ENCODE peak calls at places on chromosomes 16 and 17, in four cellular contexts. D is K562, V is GM12878, U is HepG2. C is an unnamed sample.

GRCh38 chr17:2963332-2964027 is 99.9 kb downstream of the OR1D5 start:
- DNase-seq in D (no peak), V (no peak), U (no peak), C (no peak)

GRCh38 chr17:68861602-68862001 is 93.6 kb downstream of the ABCA8 start:
- DNase-seq in D (no peak), V (no peak), U (no peak), C (no peak)

GRCh38 chr17:14304876-14305636 is 4.2 kb downstream of the HS3ST3B1 start:
- DNase-seq in D (no peak), V (no peak), U (peak), C (no peak)

GRCh38 chr17:66932295-66932694 is 32.2 kb upstream of the CACNG4 start:
- DNase-seq in D (no peak), V (no peak), U (no peak), C (no peak)

GRCh38 chr17:7312432-7313027 is 2.6 kb downstream of the GPS2 start:
- DNase-seq in D (no peak), V (no peak), U (no peak), C (no peak)

GRCh38 chr16:10839271-10839661 is 20.7 kb upstream of the TVP23A start:
- DNase-seq in D (no peak), V (no peak), U (no peak), C (no peak)

GRCh38 chr16:9258423-9259051 is 167.1 kb downstream of the HAPSTR1 start:
- DNase-seq in D (peak), V (no peak), U (peak), C (peak)

GRCh38 chr16:1158456-1159324 is 5.8 kb downstream of the CACNA1H start:
- DNase-seq in D (peak), V (no peak), U (peak), C (no peak)

GRCh38 chr17:72489273-72489641 is 368.4 kb downstream of the SOX9 start:
- DNase-seq in D (no peak), V (no peak), U (peak), C (no peak)

DNA sequence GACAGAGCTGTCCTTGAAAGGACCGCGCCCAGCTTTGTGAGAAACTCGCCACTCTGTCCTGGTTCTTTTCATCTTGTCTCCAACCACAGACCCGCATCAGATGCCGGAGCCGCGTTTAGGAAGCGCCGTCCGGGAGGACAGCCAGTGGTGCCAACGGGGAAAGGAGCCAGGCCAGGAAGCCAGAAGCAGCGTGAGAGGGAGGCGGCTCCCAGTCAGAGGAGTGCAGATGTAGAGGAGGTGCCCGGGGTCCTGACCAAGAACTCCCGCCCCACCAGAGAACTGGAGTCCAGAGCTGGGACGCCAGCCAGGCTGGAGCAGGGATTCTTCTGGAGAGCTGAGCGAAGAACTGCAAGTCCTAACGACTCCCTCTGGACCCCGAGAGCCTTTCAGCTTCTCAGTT is 49.3 kb upstream of the TNRC6C start:
- DNase-seq in D (no peak), V (no peak), U (no peak), C (no peak)
- TF ChIP-seq SP1 in D (no peak), V (no peak), U (no peak), C (no peak)

DNA sequence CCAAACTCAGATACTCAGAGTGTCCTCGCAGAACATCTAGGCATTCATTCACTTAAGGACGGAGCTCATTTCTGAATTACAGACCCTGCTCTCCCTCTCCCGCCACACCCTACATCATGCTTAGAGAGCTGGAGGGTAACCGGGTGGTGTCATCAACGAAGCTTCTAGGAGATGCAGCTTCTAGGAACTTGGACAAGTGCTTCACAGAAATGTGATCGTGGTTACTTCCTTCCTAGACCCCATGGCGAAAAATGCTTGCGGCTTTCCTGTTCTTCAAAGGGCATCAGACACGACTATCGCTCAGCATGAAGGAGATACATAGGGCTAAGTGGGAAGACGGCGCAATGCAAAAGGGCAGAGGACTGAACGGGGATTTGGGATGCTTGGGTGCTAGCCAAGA is 126.8 kb downstream of the ZFHX3 start:
- DNase-seq in D (no peak), V (no peak), U (no peak), C (no peak)
- TF ChIP-seq TARDBP in D (no peak), V (no peak), U (no peak), C (no peak)

GRCh38 chr16:56270828-56271227 is 79.5 kb downstream of the GNAO1 start:
- DNase-seq in D (no peak), V (no peak), U (no peak), C (no peak)

GRCh38 chr16:56267888-56268287 is 76.6 kb downstream of the GNAO1 start:
- DNase-seq in D (no peak), V (no peak), U (no peak), C (no peak)

GRCh38 chr16:56268799-56269198 is 77.5 kb downstream of the GNAO1 start:
- DNase-seq in D (no peak), V (no peak), U (no peak), C (no peak)

GRCh38 chr16:56269276-56269675 is 78.0 kb downstream of the GNAO1 start:
- DNase-seq in D (no peak), V (no peak), U (no peak), C (no peak)

GRCh38 chr16:56269824-56270684 is 78.8 kb downstream of the GNAO1 start:
- DNase-seq in D (no peak), V (no peak), U (peak), C (no peak)
- TF ChIP-seq SP1 in D (no peak), V (no peak), U (no peak), C (no peak)

GRCh38 chr16:82134884-82135283 is 35.1 kb downstream of the MPHOSPH6 start:
- DNase-seq in D (no peak), V (no peak), U (no peak), C (no peak)
- TF ChIP-seq TARDBP in D (no peak), V (no peak), U (no peak), C (no peak)

GRCh38 chr17:10629706-10630105 is 27.4 kb downstream of the MYH3 start:
- DNase-seq in D (no peak), V (no peak), U (no peak), C (no peak)

GRCh38 chr17:10628756-10629155 is 28.4 kb downstream of the MYH3 start:
- DNase-seq in D (peak), V (no peak), U (no peak), C (peak)

GRCh38 chr17:10633738-10634379 is 23.2 kb downstream of the MYH3 start:
- DNase-seq in D (no peak), V (peak), U (no peak), C (no peak)

GRCh38 chr17:10631701-10632100 is 25.4 kb downstream of the MYH3 start:
- DNase-seq in D (no peak), V (no peak), U (no peak), C (no peak)

DNA sequence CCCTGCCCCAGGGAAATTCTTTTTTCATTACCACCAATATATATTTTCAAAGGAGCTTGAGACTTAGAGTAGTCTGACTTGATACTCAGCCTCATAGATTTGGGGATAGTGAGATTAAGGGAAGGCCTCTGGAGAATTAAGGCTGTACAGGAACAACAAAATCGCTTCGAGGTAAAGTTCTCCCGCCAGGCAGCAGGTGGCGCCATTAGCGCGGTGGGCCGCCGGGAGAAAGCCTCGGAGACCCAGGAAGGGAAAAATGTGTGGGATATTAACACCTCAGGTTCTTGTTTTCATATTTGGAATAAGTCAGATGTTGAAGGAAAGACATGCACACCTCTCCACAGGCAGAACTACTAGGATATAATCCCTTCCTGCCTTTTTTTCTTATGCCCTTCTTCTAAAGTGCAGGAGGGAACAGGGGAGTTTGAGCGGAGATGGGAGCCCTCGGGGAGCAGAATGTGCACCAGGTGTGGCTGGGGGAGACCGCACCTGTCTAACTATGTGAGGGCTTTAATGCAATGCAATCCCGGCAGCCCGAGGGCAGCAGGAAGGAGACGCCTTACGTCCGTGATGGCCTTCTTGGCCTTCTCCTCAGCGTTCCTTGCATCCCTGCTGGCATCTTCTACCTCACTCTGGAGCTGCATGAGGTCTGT is 25.9 kb downstream of the MYH3 start:
- DNase-seq in D (peak), V (no peak), U (no peak), C (peak)
- TF ChIP-seq SP1 in D (no peak), V (no peak), U (no peak), C (no peak)

GRCh38 chr17:44970136-44970737 is 2.1 kb upstream of the C1QL1 start:
- DNase-seq in D (no peak), V (no peak), U (no peak), C (peak)
- TF ChIP-seq TARDBP in D (no peak), V (no peak), U (no peak), C (no peak)

DNA sequence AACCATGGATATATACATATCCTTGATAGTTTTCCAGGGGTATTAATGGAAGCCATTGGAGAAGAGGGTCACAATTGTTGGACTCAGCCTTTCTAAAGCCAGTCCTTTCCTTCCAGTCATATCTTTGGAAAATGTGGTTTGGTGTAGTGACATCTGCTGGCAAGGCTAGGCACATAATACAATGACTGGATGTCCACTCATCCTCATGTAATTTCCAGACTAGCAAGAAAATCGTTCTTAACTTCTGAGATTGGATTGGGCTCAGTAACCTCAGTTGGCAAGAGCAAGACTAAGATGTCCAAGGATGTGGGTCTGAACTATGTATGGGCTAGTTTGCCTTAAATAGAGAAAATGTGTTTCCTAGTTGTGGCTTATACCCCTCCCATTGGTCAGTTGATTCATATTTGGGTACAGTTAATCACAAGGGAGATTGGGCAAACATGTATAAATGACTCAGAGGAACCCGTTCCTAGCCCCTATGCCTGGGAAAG is 8.7 kb upstream of the KAT7 start:
- DNase-seq in D (peak), V (no peak), U (peak), C (peak)
- TF ChIP-seq SP1 in D (no peak), V (no peak), U (no peak), C (no peak)

GRCh38 chr16:68349838-68350410 is 39.1 kb downstream of the PRMT7 start:
- DNase-seq in D (no peak), V (no peak), U (no peak), C (no peak)
- TF ChIP-seq TARDBP in D (no peak), V (no peak), U (no peak), C (no peak)